ENCODE peak calls at places on chromosomes 16 and 17, in eight cellular contexts. P, N, K, X, I, B, G and L are unnamed samples.

GRCh38 chr17:42120161-42121065 is 754 bp downstream of the KAT2A start:
- DNase-seq in X (no peak), P (peak; percentile 67), K (peak; percentile 55), I (peak; percentile 68), B (no peak), N (no peak), G (no peak), L (peak; percentile 61)

GRCh38 chr17:28282596-28282995 is 36.4 kb upstream of the TMEM97 start:
- DNase-seq in G (peak; percentile 88), N (peak; percentile 47), B (no peak), X (peak; percentile 82), K (no peak), I (no peak), P (no peak), L (no peak)

GRCh38 chr16:3961449-3961849 is 80.9 kb upstream of the CREBBP start:
- DNase-seq in X (peak; percentile 46), B (no peak), I (no peak), G (peak; percentile 25), K (no peak), N (no peak), P (peak; percentile 48), L (no peak)

GRCh38 chr17:57195790-57196460 is 60.4 kb upstream of the MSI2 start:
- DNase-seq in P (no peak), I (peak; percentile 19), B (no peak), X (no peak), K (no peak), N (no peak), G (no peak), L (no peak)

GRCh38 chr16:82694239-82694874 is 67.6 kb downstream of the CDH13 start:
- DNase-seq in N (no peak), G (peak; percentile 91), X (peak; percentile 58), I (no peak), P (no peak), B (no peak), K (no peak), L (no peak)

GRCh38 chr16:505479-506245 is 21.9 kb upstream of the CAPN15 start:
- DNase-seq in B (no peak), X (no peak), G (no peak), K (no peak), N (no peak), P (peak; percentile 41), I (no peak), L (no peak)

GRCh38 chr16:15856901-15857778 is at the start of gene MYH11:
- DNase-seq in K (peak; percentile 59), G (no peak), N (no peak), X (no peak), I (peak; percentile 45), B (no peak), P (peak; percentile 83), L (no peak)

GRCh38 chr17:50117202-50118040 is 12.5 kb downstream of the SAMD14 start:
- DNase-seq in N (no peak), B (no peak), K (peak; percentile 82), G (peak; percentile 50), I (peak; percentile 79), X (peak; percentile 27), P (peak; percentile 89), L (no peak)

GRCh38 chr16:28936784-28937155 is 5.0 kb downstream of the CD19 start:
- DNase-seq in B (no peak), X (no peak), P (no peak), I (no peak), N (no peak), G (no peak), K (no peak), L (no peak)

GRCh38 chr16:75025766-75026165 is 26.9 kb downstream of the ZNRF1 start:
- DNase-seq in X (no peak), I (no peak), N (no peak), P (no peak), B (no peak), G (peak; percentile 42), K (no peak), L (no peak)

GRCh38 chr16:30649725-30650368 is 913 bp upstream of the PRR14 start:
- DNase-seq in B (no peak), P (no peak), I (no peak), X (no peak), K (no peak), G (no peak), N (no peak), L (no peak)

GRCh38 chr16:2530629-2531318 is 434 bp downstream of the CEMP1 start:
- DNase-seq in G (no peak), X (no peak), K (no peak), P (no peak), N (no peak), I (no peak), B (no peak), L (no peak)

GRCh38 chr16:2527784-2528100 is 3.5 kb downstream of the CEMP1 start:
- DNase-seq in K (no peak), G (no peak), I (no peak), B (no peak), N (no peak), X (no peak), P (no peak), L (no peak)

GRCh38 chr16:2528161-2529060 is 2.8 kb downstream of the CEMP1 start:
- DNase-seq in G (no peak), K (no peak), N (no peak), P (no peak), X (no peak), B (no peak), I (no peak), L (no peak)

GRCh38 chr16:2529961-2530628 is 1.1 kb downstream of the CEMP1 start:
- DNase-seq in B (no peak), K (no peak), X (no peak), I (no peak), N (no peak), G (no peak), P (no peak), L (no peak)

GRCh38 chr16:2529061-2529931 is 1.9 kb downstream of the CEMP1 start:
- DNase-seq in X (no peak), B (no peak), K (no peak), P (peak; percentile 51), I (no peak), G (no peak), N (no peak), L (no peak)
- TF ChIP-seq CTCF in X (peak; percentile 40), B (no peak), K (no peak), P (peak; percentile 33), I (no peak), G (no peak), N (no peak), L (no peak)

GRCh38 chr16:69936751-69937211 is 14.4 kb upstream of the CLEC18A start:
- DNase-seq in P (no peak), B (no peak), K (no peak), N (no peak), X (no peak), G (no peak), I (no peak), L (no peak)

GRCh38 chr16:69938981-69939820 is 11.9 kb upstream of the CLEC18A start:
- DNase-seq in N (no peak), I (no peak), K (no peak), G (no peak), X (no peak), P (peak; percentile 44), B (no peak), L (no peak)

GRCh38 chr16:69936252-69936651 is 14.9 kb upstream of the CLEC18A start:
- DNase-seq in G (no peak), N (no peak), X (no peak), B (no peak), I (no peak), K (no peak), P (no peak), L (no peak)

GRCh38 chr16:69935740-69936139 is 15.4 kb upstream of the CLEC18A start:
- DNase-seq in K (no peak), I (no peak), B (no peak), G (no peak), N (no peak), X (no peak), P (no peak), L (no peak)

GRCh38 chr16:69937465-69937951 is 13.6 kb upstream of the CLEC18A start:
- DNase-seq in X (peak; percentile 10), K (peak; percentile 34), G (no peak), N (no peak), B (no peak), P (peak; percentile 59), I (no peak), L (no peak)
- TF ChIP-seq CTCF in X (peak; percentile 68), K (no peak), G (peak; percentile 22), N (no peak), B (no peak), P (peak; percentile 52), I (no peak), L (peak; percentile 15)

GRCh38 chr16:49280861-49281331 is 742 bp downstream of the CBLN1 start:
- DNase-seq in B (no peak), I (peak; percentile 28), X (no peak), G (no peak), P (no peak), K (no peak), N (no peak), L (no peak)

GRCh38 chr16:49281481-49281842 is at the start of gene CBLN1:
- DNase-seq in I (no peak), N (no peak), K (no peak), X (no peak), G (no peak), P (no peak), B (no peak), L (no peak)

GRCh38 chr16:49283376-49284049 is 1.9 kb upstream of the CBLN1 start:
- DNase-seq in G (no peak), N (no peak), K (no peak), P (no peak), I (no peak), X (no peak), B (no peak), L (no peak)

GRCh38 chr16:49282690-49283375 is 1.2 kb upstream of the CBLN1 start:
- DNase-seq in I (peak; percentile 31), P (peak; percentile 85), G (no peak), K (peak; percentile 75), N (no peak), X (no peak), B (no peak), L (no peak)

GRCh38 chr16:49281843-49282642 is 405 bp upstream of the CBLN1 start:
- DNase-seq in N (no peak), P (peak; percentile 97), G (peak; percentile 16), I (peak; percentile 97), X (no peak), K (peak; percentile 92), B (no peak), L (peak; percentile 63)
- TF ChIP-seq CTCF in N (no peak), P (peak; percentile 43), G (no peak), I (peak; percentile 24), X (no peak), K (peak; percentile 66), B (no peak), L (peak; percentile 53)

DNA sequence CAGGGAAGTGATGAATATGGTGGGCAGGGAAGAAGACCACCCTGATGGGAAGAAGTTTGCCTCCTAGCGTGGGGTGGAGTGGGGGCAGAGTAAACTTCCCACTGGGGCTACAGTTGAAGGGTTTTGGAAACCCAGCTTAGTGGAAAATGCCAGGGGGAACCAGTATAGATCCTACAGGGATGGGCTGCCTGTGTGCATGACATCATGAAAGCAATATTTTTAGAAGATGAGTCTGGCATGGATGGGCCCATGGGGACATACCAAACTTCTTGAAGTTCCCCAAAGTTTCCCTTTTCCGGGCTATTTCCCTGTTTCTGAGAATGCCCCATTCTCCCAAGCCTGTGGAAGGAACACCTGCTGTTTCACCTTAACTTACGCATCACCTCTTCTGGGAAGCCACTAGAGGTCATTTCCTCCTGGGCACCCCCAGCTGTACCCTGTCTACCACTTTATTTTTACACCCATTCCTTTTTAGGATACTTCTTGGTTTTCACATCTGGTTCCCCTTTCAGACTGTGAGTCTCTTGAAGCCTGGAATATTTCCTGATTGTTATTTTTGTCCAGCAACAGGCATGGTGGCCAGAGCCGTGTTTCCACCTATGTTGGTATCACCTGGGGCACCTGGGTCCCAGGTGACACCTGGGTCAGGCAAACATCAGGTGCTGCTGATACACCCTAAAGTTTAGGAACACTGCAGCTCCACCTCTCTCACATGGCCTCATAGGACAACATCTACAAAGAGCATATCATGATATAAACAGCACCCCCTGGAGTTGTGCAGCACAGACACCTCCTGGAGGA is 9.8 kb downstream of the SOCS3 start:
- DNase-seq in B (no peak), X (no peak), N (no peak), P (no peak), K (no peak), G (no peak), I (no peak), L (no peak)
- TF ChIP-seq CTCF in B (no peak), X (peak; percentile 54), N (no peak), P (peak; percentile 25), K (no peak), G (no peak), I (no peak), L (no peak)